ENCODE peak calls at places on chromosomes 16 and 17, in ten cellular contexts. E is iPS DF 6.9; O is KG1; B is activated gamma-delta T cell treated with anti-CD3 and anti-CD28 coated beads, Interleukin-2, amount 50 U/mL, for 16 hours; Q is stimulated activated CD8-positive, alpha-beta memory T cell treated with anti-CD3 and anti-CD28 coated beads, Interleukin-2, amount 100 ng/mL, for 48 hours; T is activated CD4-positive, alpha-beta T cell treated with anti-CD3 and anti-CD28 coated beads, Interleukin-2, amount 10 ng/mL, durations not matched to agents 24 days and 14 days; V is ACHN; Y is CD4-positive, alpha-beta memory T cell; Z is OCI-M1; R is endodermal cell. F is an unnamed sample.
A peak's percentile ranks its signal among the peaks of the same experiment; 100 is the strongest.

GRCh38 chr16:13973321-13974023 is 53.5 kb downstream of the ERCC4 start:
- DNase-seq in V (no peak), Z (no peak), E (no peak), Y (no peak), R (no peak), B (no peak), Q (no peak), O (no peak), T (no peak), F (no peak)

GRCh38 chr16:27767081-27767480 is 217.1 kb downstream of the KATNIP start:
- DNase-seq in Z (no peak), T (no peak), R (no peak), O (no peak), E (no peak), V (no peak), B (no peak), Q (no peak), Y (no peak), F (no peak)

GRCh38 chr16:66326995-66327513 is 39.4 kb upstream of the CDH5 start:
- DNase-seq in Z (peak; percentile 9), T (no peak), Y (no peak), E (no peak), O (no peak), V (no peak), R (peak; percentile 67), Q (no peak), B (no peak), F (no peak)

GRCh38 chr17:19387921-19388521 is 1.0 kb upstream of the MFAP4 start:
- DNase-seq in Z (no peak), E (no peak), Y (no peak), O (no peak), B (no peak), V (no peak), T (no peak), R (no peak), Q (no peak), F (no peak)

GRCh38 chr16:15854906-15855703 is 1.7 kb downstream of the MYH11 start:
- DNase-seq in Z (no peak), V (no peak), Y (no peak), E (no peak), T (no peak), R (no peak), B (no peak), Q (no peak), O (no peak), F (no peak)

GRCh38 chr17:1834378-1835149 is 4.8 kb downstream of the RPA1 start:
- DNase-seq in B (no peak), E (no peak), V (no peak), O (no peak), Z (no peak), R (no peak), Y (peak; percentile 34), Q (no peak), T (peak; percentile 78), F (peak; percentile 71)

GRCh38 chr17:17118399-17118798 is 76.1 kb downstream of the MPRIP start:
- DNase-seq in O (no peak), Q (no peak), Z (no peak), R (no peak), E (no peak), B (no peak), V (no peak), T (no peak), Y (no peak), F (no peak)

GRCh38 chr17:78113804-78114785 is 14.5 kb downstream of the TMC6 start:
- DNase-seq in Q (no peak), O (no peak), R (no peak), Y (no peak), Z (no peak), V (no peak), E (no peak), B (no peak), T (peak; percentile 78), F (peak; percentile 79)

GRCh38 chr17:67289174-67289876 is 44.3 kb upstream of the HELZ start:
- DNase-seq in T (no peak), V (no peak), O (no peak), Z (no peak), R (peak; percentile 74), E (no peak), Y (no peak), B (no peak), Q (no peak), F (no peak)

GRCh38 chr17:72053069-72053846 is 67.6 kb upstream of the SOX9 start:
- DNase-seq in O (no peak), R (peak; percentile 82), T (no peak), Q (no peak), Z (no peak), B (no peak), E (no peak), V (no peak), Y (no peak), F (no peak)

GRCh38 chr16:54538241-54538640 is 251.7 kb upstream of the IRX3 start:
- DNase-seq in E (no peak), Z (no peak), T (no peak), R (no peak), O (no peak), Y (no peak), Q (no peak), B (no peak), V (no peak), F (no peak)

GRCh38 chr17:48077555-48077954 is 23.7 kb downstream of the CBX1 start:
- DNase-seq in E (no peak), Z (no peak), T (no peak), Q (no peak), B (no peak), Y (no peak), R (no peak), V (no peak), O (no peak), F (no peak)

GRCh38 chr17:40038882-40039513 is 15.2 kb downstream of the MED24 start:
- DNase-seq in V (peak; percentile 77), O (no peak), Q (no peak), R (peak; percentile 81), B (no peak), Z (no peak), E (no peak), Y (no peak), T (no peak), F (no peak)

GRCh38 chr17:21425736-21426135 is 49.6 kb downstream of the KCNJ12 start:
- DNase-seq in Q (no peak), Z (no peak), Y (no peak), E (no peak), B (no peak), R (peak; percentile 22), V (no peak), T (no peak), O (no peak), F (no peak)

GRCh38 chr16:1160773-1161348 is 8.0 kb downstream of the CACNA1H start:
- DNase-seq in E (no peak), B (no peak), Q (no peak), Y (no peak), Z (no peak), R (no peak), T (no peak), V (no peak), O (no peak), F (no peak)

GRCh38 chr16:84593825-84594724 is 23.8 kb downstream of the COTL1 start:
- DNase-seq in R (no peak), E (no peak), Z (peak; percentile 3), Y (peak; percentile 88), V (no peak), O (no peak), Q (peak; percentile 66), B (peak; percentile 62), T (peak; percentile 93), F (peak; percentile 95)

GRCh38 chr17:73231841-73232586 is 29.7 kb downstream of the CPSF4L start:
- DNase-seq in V (peak; percentile 95), R (peak; percentile 100), Q (peak; percentile 96), Y (peak; percentile 96), O (peak; percentile 93), B (peak; percentile 96), E (peak; percentile 92), T (peak; percentile 99), Z (peak; percentile 97), F (peak; percentile 98)

GRCh38 chr17:1552911-1553310 is 9.7 kb downstream of the PITPNA start:
- DNase-seq in V (no peak), E (no peak), B (no peak), Y (no peak), O (no peak), T (no peak), Q (no peak), Z (no peak), R (no peak), F (no peak)

F was measured in activated CD8-positive, alpha-beta T cell treated with anti-CD3 and anti-CD28 coated beads for 36 hours.